ENCODE peak calls at places on chromosomes 7 and 10, in five cellular contexts. One of them, this sample, is unnamed.
A peak's percentile ranks its signal among the peaks of the same experiment; 100 is the strongest.

GRCh38 chr7:23242935-23243334 is 3.6 kb upstream of the GPNMB start:
- DNase-seq in iris pigment epithelial cell: no peak
- DNase-seq in naive thymus-derived CD8-positive, alpha-beta T cell: no peak
- DNase-seq in cardiac fibroblast: no peak
- DNase-seq in choroid plexus epithelial cell: no peak
- DNase-seq in this sample: no peak

GRCh38 chr7:105857009-105857952 is 19.1 kb downstream of the ATXN7L1 start:
- DNase-seq in iris pigment epithelial cell: no peak
- DNase-seq in naive thymus-derived CD8-positive, alpha-beta T cell: no peak
- DNase-seq in cardiac fibroblast: no peak
- DNase-seq in choroid plexus epithelial cell: no peak
- DNase-seq in this sample: no peak

GRCh38 chr10:123458933-123459332 is 207.2 kb upstream of the GPR26 start:
- DNase-seq in iris pigment epithelial cell: no peak
- DNase-seq in naive thymus-derived CD8-positive, alpha-beta T cell: no peak
- DNase-seq in cardiac fibroblast: no peak
- DNase-seq in choroid plexus epithelial cell: no peak
- DNase-seq in this sample: no peak

GRCh38 chr7:128210036-128210347 is 31.1 kb upstream of the LEP start:
- DNase-seq in iris pigment epithelial cell: no peak
- DNase-seq in naive thymus-derived CD8-positive, alpha-beta T cell: no peak
- DNase-seq in cardiac fibroblast: no peak
- DNase-seq in choroid plexus epithelial cell: no peak
- DNase-seq in this sample: no peak

GRCh38 chr7:47444376-47445098 is 137.4 kb downstream of the TNS3 start:
- DNase-seq in iris pigment epithelial cell: no peak
- DNase-seq in naive thymus-derived CD8-positive, alpha-beta T cell: no peak
- DNase-seq in cardiac fibroblast: peak; percentile 44
- DNase-seq in choroid plexus epithelial cell: peak; percentile 61
- DNase-seq in this sample: peak; percentile 55

GRCh38 chr10:126294451-126294850 is 93.8 kb downstream of the ADAM12 start:
- DNase-seq in iris pigment epithelial cell: no peak
- DNase-seq in naive thymus-derived CD8-positive, alpha-beta T cell: no peak
- DNase-seq in cardiac fibroblast: no peak
- DNase-seq in choroid plexus epithelial cell: peak; percentile 21
- DNase-seq in this sample: no peak

GRCh38 chr7:50584793-50585399 is 19.7 kb upstream of the DDC start:
- DNase-seq in iris pigment epithelial cell: no peak
- DNase-seq in naive thymus-derived CD8-positive, alpha-beta T cell: no peak
- DNase-seq in cardiac fibroblast: no peak
- DNase-seq in choroid plexus epithelial cell: no peak
- DNase-seq in this sample: peak; percentile 89

GRCh38 chr7:150742286-150742968 is 5.2 kb downstream of the GIMAP5 start:
- DNase-seq in iris pigment epithelial cell: no peak
- DNase-seq in naive thymus-derived CD8-positive, alpha-beta T cell: no peak
- DNase-seq in cardiac fibroblast: no peak
- DNase-seq in choroid plexus epithelial cell: no peak
- DNase-seq in this sample: no peak

GRCh38 chr10:123270221-123270620 is 116.0 kb downstream of the BUB3 start:
- DNase-seq in iris pigment epithelial cell: peak; percentile 75
- DNase-seq in naive thymus-derived CD8-positive, alpha-beta T cell: no peak
- DNase-seq in cardiac fibroblast: peak; percentile 76
- DNase-seq in choroid plexus epithelial cell: peak; percentile 60
- DNase-seq in this sample: no peak

GRCh38 chr7:20327047-20327446 is 3.7 kb upstream of the ITGB8 start:
- DNase-seq in iris pigment epithelial cell: peak; percentile 67
- DNase-seq in naive thymus-derived CD8-positive, alpha-beta T cell: no peak
- DNase-seq in cardiac fibroblast: peak; percentile 60
- DNase-seq in choroid plexus epithelial cell: peak; percentile 70
- DNase-seq in this sample: no peak

GRCh38 chr10:5043716-5044115 is 40.1 kb upstream of the AKR1C2 start:
- DNase-seq in iris pigment epithelial cell: peak; percentile 78
- DNase-seq in naive thymus-derived CD8-positive, alpha-beta T cell: no peak
- DNase-seq in cardiac fibroblast: peak; percentile 71
- DNase-seq in choroid plexus epithelial cell: peak; percentile 85
- DNase-seq in this sample: no peak

GRCh38 chr10:43220971-43221418 is 45.9 kb downstream of the RASGEF1A start:
- DNase-seq in iris pigment epithelial cell: no peak
- DNase-seq in naive thymus-derived CD8-positive, alpha-beta T cell: no peak
- DNase-seq in cardiac fibroblast: no peak
- DNase-seq in choroid plexus epithelial cell: no peak
- DNase-seq in this sample: no peak

GRCh38 chr10:29765330-29765729 is 130.6 kb upstream of the SVIL start:
- DNase-seq in iris pigment epithelial cell: no peak
- DNase-seq in naive thymus-derived CD8-positive, alpha-beta T cell: no peak
- DNase-seq in cardiac fibroblast: no peak
- DNase-seq in choroid plexus epithelial cell: no peak
- DNase-seq in this sample: no peak

GRCh38 chr10:81386817-81387216 is 488.2 kb upstream of the NRG3 start:
- DNase-seq in iris pigment epithelial cell: no peak
- DNase-seq in naive thymus-derived CD8-positive, alpha-beta T cell: no peak
- DNase-seq in cardiac fibroblast: no peak
- DNase-seq in choroid plexus epithelial cell: no peak
- DNase-seq in this sample: no peak

GRCh38 chr10:59718246-59718645 is 8.6 kb upstream of the SLC16A9 start:
- DNase-seq in iris pigment epithelial cell: no peak
- DNase-seq in naive thymus-derived CD8-positive, alpha-beta T cell: no peak
- DNase-seq in cardiac fibroblast: no peak
- DNase-seq in choroid plexus epithelial cell: no peak
- DNase-seq in this sample: no peak

GRCh38 chr10:3425713-3426112 is 253.1 kb upstream of the PITRM1 start:
- DNase-seq in iris pigment epithelial cell: peak; percentile 25
- DNase-seq in naive thymus-derived CD8-positive, alpha-beta T cell: no peak
- DNase-seq in cardiac fibroblast: no peak
- DNase-seq in choroid plexus epithelial cell: no peak
- DNase-seq in this sample: no peak

GRCh38 chr10:43254199-43254730 is 12.6 kb downstream of the RASGEF1A start:
- DNase-seq in iris pigment epithelial cell: no peak
- DNase-seq in naive thymus-derived CD8-positive, alpha-beta T cell: no peak
- DNase-seq in cardiac fibroblast: no peak
- DNase-seq in choroid plexus epithelial cell: no peak
- DNase-seq in this sample: no peak

GRCh38 chr7:85054306-85054705 is 132.6 kb downstream of the SEMA3D start:
- DNase-seq in iris pigment epithelial cell: no peak
- DNase-seq in naive thymus-derived CD8-positive, alpha-beta T cell: no peak
- DNase-seq in cardiac fibroblast: no peak
- DNase-seq in choroid plexus epithelial cell: no peak
- DNase-seq in this sample: no peak

GRCh38 chr7:50696810-50697582 is 85.7 kb downstream of the GRB10 start:
- DNase-seq in iris pigment epithelial cell: peak; percentile 21
- DNase-seq in naive thymus-derived CD8-positive, alpha-beta T cell: no peak
- DNase-seq in cardiac fibroblast: no peak
- DNase-seq in choroid plexus epithelial cell: peak; percentile 40
- DNase-seq in this sample: peak; percentile 68

GRCh38 chr7:1235501-1236131 is 2.9 kb downstream of the UNCX start:
- DNase-seq in iris pigment epithelial cell: no peak
- DNase-seq in naive thymus-derived CD8-positive, alpha-beta T cell: no peak
- DNase-seq in cardiac fibroblast: no peak
- DNase-seq in choroid plexus epithelial cell: no peak
- DNase-seq in this sample: no peak

GRCh38 chr10:76327441-76327840 is 896.0 kb downstream of the LRMDA start:
- DNase-seq in iris pigment epithelial cell: no peak
- DNase-seq in naive thymus-derived CD8-positive, alpha-beta T cell: no peak
- DNase-seq in cardiac fibroblast: no peak
- DNase-seq in choroid plexus epithelial cell: no peak
- DNase-seq in this sample: no peak

GRCh38 chr7:12494354-12495024 is 76.0 kb upstream of the SCIN start:
- DNase-seq in iris pigment epithelial cell: no peak
- DNase-seq in naive thymus-derived CD8-positive, alpha-beta T cell: no peak
- DNase-seq in cardiac fibroblast: no peak
- DNase-seq in choroid plexus epithelial cell: no peak
- DNase-seq in this sample: no peak

GRCh38 chr7:122520961-122521555 is 177.9 kb downstream of the RNF133 start:
- DNase-seq in iris pigment epithelial cell: no peak
- DNase-seq in naive thymus-derived CD8-positive, alpha-beta T cell: no peak
- DNase-seq in cardiac fibroblast: no peak
- DNase-seq in choroid plexus epithelial cell: no peak
- DNase-seq in this sample: no peak

GRCh38 chr10:14801693-14802092 is 27.0 kb upstream of the FAM107B start:
- DNase-seq in iris pigment epithelial cell: no peak
- DNase-seq in naive thymus-derived CD8-positive, alpha-beta T cell: no peak
- DNase-seq in cardiac fibroblast: peak; percentile 6
- DNase-seq in choroid plexus epithelial cell: no peak
- DNase-seq in this sample: no peak

GRCh38 chr10:15348579-15348978 is 22.5 kb downstream of the FAM171A1 start:
- DNase-seq in iris pigment epithelial cell: no peak
- DNase-seq in naive thymus-derived CD8-positive, alpha-beta T cell: no peak
- DNase-seq in cardiac fibroblast: peak; percentile 73
- DNase-seq in choroid plexus epithelial cell: no peak
- DNase-seq in this sample: no peak

GRCh38 chr10:78360284-78360683 is 326.6 kb downstream of the RPS24 start:
- DNase-seq in iris pigment epithelial cell: no peak
- DNase-seq in naive thymus-derived CD8-positive, alpha-beta T cell: no peak
- DNase-seq in cardiac fibroblast: no peak
- DNase-seq in choroid plexus epithelial cell: no peak
- DNase-seq in this sample: no peak

GRCh38 chr10:127849896-127850295 is 42.8 kb downstream of the CLRN3 start:
- DNase-seq in iris pigment epithelial cell: no peak
- DNase-seq in naive thymus-derived CD8-positive, alpha-beta T cell: no peak
- DNase-seq in cardiac fibroblast: no peak
- DNase-seq in choroid plexus epithelial cell: no peak
- DNase-seq in this sample: no peak

GRCh38 chr10:10914129-10914528 is 103.5 kb upstream of the CELF2 start:
- DNase-seq in iris pigment epithelial cell: no peak
- DNase-seq in naive thymus-derived CD8-positive, alpha-beta T cell: no peak
- DNase-seq in cardiac fibroblast: peak; percentile 82
- DNase-seq in choroid plexus epithelial cell: peak; percentile 44
- DNase-seq in this sample: no peak

GRCh38 chr7:75966209-75966961 is 28.0 kb downstream of the TMEM120A start:
- DNase-seq in iris pigment epithelial cell: peak; percentile 40
- DNase-seq in naive thymus-derived CD8-positive, alpha-beta T cell: no peak
- DNase-seq in cardiac fibroblast: peak; percentile 65
- DNase-seq in choroid plexus epithelial cell: no peak
- DNase-seq in this sample: peak; percentile 42

GRCh38 chr7:2800220-2800922 is 43.7 kb downstream of the GNA12 start:
- DNase-seq in iris pigment epithelial cell: no peak
- DNase-seq in naive thymus-derived CD8-positive, alpha-beta T cell: no peak
- DNase-seq in cardiac fibroblast: no peak
- DNase-seq in choroid plexus epithelial cell: no peak
- DNase-seq in this sample: no peak

GRCh38 chr7:73708961-73709360 is 10.5 kb downstream of the STX1A start:
- DNase-seq in iris pigment epithelial cell: no peak
- DNase-seq in naive thymus-derived CD8-positive, alpha-beta T cell: no peak
- DNase-seq in cardiac fibroblast: no peak
- DNase-seq in choroid plexus epithelial cell: no peak
- DNase-seq in this sample: no peak

GRCh38 chr7:15018981-15019380 is 116.4 kb upstream of the DGKB start:
- DNase-seq in iris pigment epithelial cell: no peak
- DNase-seq in naive thymus-derived CD8-positive, alpha-beta T cell: no peak
- DNase-seq in cardiac fibroblast: no peak
- DNase-seq in choroid plexus epithelial cell: no peak
- DNase-seq in this sample: no peak

GRCh38 chr7:54956865-54957264 is 62.0 kb upstream of the EGFR start:
- DNase-seq in iris pigment epithelial cell: no peak
- DNase-seq in naive thymus-derived CD8-positive, alpha-beta T cell: no peak
- DNase-seq in cardiac fibroblast: no peak
- DNase-seq in choroid plexus epithelial cell: no peak
- DNase-seq in this sample: no peak